ENCODE peak calls at places on chromosomes 6 and 20, in nine cellular contexts. V is astrocyte of the spinal cord, E is mucosa of descending colon, Y is GM12865, K is ascending aorta, I is lower lobe of right lung, N is breast epithelium, G is IMR-90, U is psoas muscle. Z is an unnamed sample.

GRCh38 chr6:154462425-154462824 is 48.1 kb downstream of the CNKSR3 start:
- DNase-seq in V (no peak), E (no peak), Y (no peak), K (no peak), I (no peak), N (no peak), G (no peak), U (no peak), Z (no peak)

GRCh38 chr6:111758608-111759293 is 114.5 kb downstream of the FYN start:
- DNase-seq in V (no peak), E (no peak), Y (no peak), K (no peak), I (no peak), N (no peak), G (no peak), U (no peak), Z (no peak)

GRCh38 chr6:116536216-116536621 is 9.3 kb downstream of the TRAPPC3L start:
- DNase-seq in V (peak), E (peak), Y (peak), K (no peak), I (no peak), N (no peak), G (peak), U (no peak), Z (peak)

GRCh38 chr20:63742381-63743024 is 2.9 kb downstream of the SLC2A4RG start:
- DNase-seq in V (no peak), E (no peak), Y (no peak), K (no peak), I (no peak), N (no peak), G (no peak), U (no peak), Z (no peak)

GRCh38 chr20:61608275-61609085 is 356.4 kb downstream of the CDH4 start:
- DNase-seq in V (peak), E (peak), Y (no peak), K (no peak), I (peak), N (no peak), G (peak), U (no peak), Z (no peak)

GRCh38 chr6:46378882-46379405 is 112.3 kb downstream of the RCAN2 start:
- DNase-seq in V (no peak), E (no peak), Y (no peak), K (no peak), I (no peak), N (no peak), G (no peak), U (no peak), Z (no peak)

GRCh38 chr6:88780714-88781389 is 182.6 kb downstream of the RNGTT start:
- DNase-seq in V (peak), E (peak), Y (peak), K (no peak), I (no peak), N (no peak), G (peak), U (no peak), Z (peak)

GRCh38 chr6:155188707-155189496 is 74.9 kb upstream of the CLDN20 start:
- DNase-seq in V (peak), E (peak), Y (no peak), K (no peak), I (no peak), N (no peak), G (peak), U (no peak), Z (no peak)

GRCh38 chr6:147202516-147203310 is 1.5 kb upstream of the STXBP5 start:
- DNase-seq in V (peak), E (peak), Y (peak), K (peak), I (peak), N (peak), G (peak), U (peak), Z (peak)

GRCh38 chr20:23562721-23563342 is 5.5 kb downstream of the CST9L start:
- DNase-seq in V (no peak), E (no peak), Y (no peak), K (no peak), I (no peak), N (no peak), G (no peak), U (no peak), Z (no peak)
- TF ChIP-seq CTCF in V (no peak), E (no peak), Y (no peak), K (no peak), I (no peak), N (no peak), G (no peak), U (no peak), Z (no peak)

GRCh38 chr6:44275749-44276648 is 5.7 kb downstream of the TMEM151B start:
- DNase-seq in V (no peak), E (no peak), Y (no peak), K (no peak), I (no peak), N (no peak), G (no peak), U (peak), Z (no peak)

GRCh38 chr6:44276667-44277640 is 6.7 kb downstream of the TMEM151B start:
- DNase-seq in V (no peak), E (no peak), Y (no peak), K (no peak), I (no peak), N (no peak), G (no peak), U (no peak), Z (no peak)

GRCh38 chr6:44272999-44273566 is 2.8 kb downstream of the TMEM151B start:
- DNase-seq in V (no peak), E (no peak), Y (no peak), K (no peak), I (no peak), N (no peak), G (no peak), U (no peak), Z (no peak)

GRCh38 chr6:44273617-44274016 is 3.4 kb downstream of the TMEM151B start:
- DNase-seq in V (no peak), E (no peak), Y (no peak), K (no peak), I (no peak), N (no peak), G (no peak), U (no peak), Z (no peak)

GRCh38 chr6:44275271-44275748 is 5.1 kb downstream of the TMEM151B start:
- DNase-seq in V (no peak), E (no peak), Y (no peak), K (no peak), I (no peak), N (no peak), G (no peak), U (no peak), Z (no peak)
- H3K4me3 ChIP-seq in V (no peak), E (no peak), Y (no peak), K (peak), I (peak), N (no peak), G (no peak), U (peak), Z (no peak)

GRCh38 chr6:13428528-13429405 is 58.6 kb downstream of the GFOD1 start:
- DNase-seq in V (no peak), E (no peak), Y (peak), K (no peak), I (no peak), N (no peak), G (no peak), U (no peak), Z (no peak)
- TF ChIP-seq CTCF in V (no peak), E (no peak), Y (peak), K (no peak), I (peak), N (no peak), G (no peak), U (no peak), Z (peak)

GRCh38 chr6:78910611-78911134 is 43.3 kb downstream of the IRAK1BP1 start:
- DNase-seq in V (no peak), E (peak), Y (peak), K (no peak), I (peak), N (no peak), G (no peak), U (peak), Z (no peak)
- H3K4me3 ChIP-seq in V (peak), E (no peak), Y (peak), K (peak), I (peak), N (peak), G (peak), U (peak), Z (peak)

GRCh38 chr6:118551063-118551672 is 3.1 kb downstream of the PLN start:
- DNase-seq in V (peak), E (no peak), Y (peak), K (no peak), I (no peak), N (no peak), G (peak), U (no peak), Z (no peak)
- TF ChIP-seq CTCF in V (peak), E (no peak), Y (peak), K (peak), I (peak), N (no peak), G (peak), U (peak), Z (peak)

GRCh38 chr6:106145144-106145543 is 59.0 kb downstream of the PRDM1 start:
- DNase-seq in V (no peak), E (no peak), Y (peak), K (no peak), I (no peak), N (no peak), G (no peak), U (no peak), Z (no peak)

GRCh38 chr6:106142876-106143431 is 56.8 kb downstream of the PRDM1 start:
- DNase-seq in V (no peak), E (no peak), Y (peak), K (no peak), I (no peak), N (no peak), G (no peak), U (no peak), Z (no peak)

GRCh38 chr6:106143582-106144139 is 57.5 kb downstream of the PRDM1 start:
- DNase-seq in V (no peak), E (no peak), Y (no peak), K (no peak), I (no peak), N (no peak), G (no peak), U (no peak), Z (no peak)

GRCh38 chr6:106138151-106138550 is 52.0 kb downstream of the PRDM1 start:
- DNase-seq in V (no peak), E (no peak), Y (peak), K (no peak), I (no peak), N (no peak), G (no peak), U (no peak), Z (no peak)

GRCh38 chr6:106141441-106142237 is 55.5 kb downstream of the PRDM1 start:
- DNase-seq in V (peak), E (no peak), Y (peak), K (no peak), I (no peak), N (no peak), G (no peak), U (no peak), Z (peak)
- H3K4me3 ChIP-seq in V (no peak), E (no peak), Y (peak), K (no peak), I (no peak), N (no peak), G (no peak), U (no peak), Z (no peak)

GRCh38 chr6:36249010-36249409 is 20.9 kb upstream of the PNPLA1 start:
- DNase-seq in V (peak), E (no peak), Y (no peak), K (no peak), I (no peak), N (no peak), G (peak), U (no peak), Z (no peak)
- TF ChIP-seq CTCF in V (no peak), E (no peak), Y (no peak), K (no peak), I (no peak), N (no peak), G (no peak), U (no peak), Z (no peak)

Z was measured in GM12864.